ENCODE peak calls at places on chromosomes 2 and 18, in five cellular contexts. One of them, this sample, is unnamed.

GRCh38 chr2:210782222-210782621 is 225.8 kb downstream of the CPS1 start:
- DNase-seq in activated T-cell treated with anti-CD3 and anti-CD28 coated beads for 1 hour: no peak
- DNase-seq in activated CD4-positive, alpha-beta T cell treated with anti-CD3 and anti-CD28 coated beads, Interleukin-2, amount 50 U/mL, for 24 hours: no peak
- DNase-seq in RPMI7951: no peak
- DNase-seq in fibroblast of gingiva: no peak
- DNase-seq in this sample: no peak

GRCh38 chr2:1527153-1527992 is 114.1 kb downstream of the TPO start:
- DNase-seq in activated T-cell treated with anti-CD3 and anti-CD28 coated beads for 1 hour: no peak
- DNase-seq in activated CD4-positive, alpha-beta T cell treated with anti-CD3 and anti-CD28 coated beads, Interleukin-2, amount 50 U/mL, for 24 hours: no peak
- DNase-seq in RPMI7951: no peak
- DNase-seq in fibroblast of gingiva: no peak
- DNase-seq in this sample: no peak

GRCh38 chr2:95350320-95351079 is 52.0 kb upstream of the FAHD2A start:
- DNase-seq in activated T-cell treated with anti-CD3 and anti-CD28 coated beads for 1 hour: no peak
- DNase-seq in activated CD4-positive, alpha-beta T cell treated with anti-CD3 and anti-CD28 coated beads, Interleukin-2, amount 50 U/mL, for 24 hours: no peak
- DNase-seq in RPMI7951: no peak
- DNase-seq in fibroblast of gingiva: no peak
- DNase-seq in this sample: no peak

GRCh38 chr2:230575640-230576324 is 136.9 kb upstream of the CAB39 start:
- DNase-seq in activated T-cell treated with anti-CD3 and anti-CD28 coated beads for 1 hour: peak
- DNase-seq in activated CD4-positive, alpha-beta T cell treated with anti-CD3 and anti-CD28 coated beads, Interleukin-2, amount 50 U/mL, for 24 hours: no peak
- DNase-seq in RPMI7951: peak
- DNase-seq in fibroblast of gingiva: no peak
- DNase-seq in this sample: no peak

GRCh38 chr18:7349181-7349837 is 118.4 kb downstream of the LRRC30 start:
- DNase-seq in activated T-cell treated with anti-CD3 and anti-CD28 coated beads for 1 hour: no peak
- DNase-seq in activated CD4-positive, alpha-beta T cell treated with anti-CD3 and anti-CD28 coated beads, Interleukin-2, amount 50 U/mL, for 24 hours: no peak
- DNase-seq in RPMI7951: no peak
- DNase-seq in fibroblast of gingiva: no peak
- DNase-seq in this sample: no peak

GRCh38 chr2:48228345-48228684 is 301.6 kb upstream of the STON1 start:
- DNase-seq in activated T-cell treated with anti-CD3 and anti-CD28 coated beads for 1 hour: no peak
- DNase-seq in activated CD4-positive, alpha-beta T cell treated with anti-CD3 and anti-CD28 coated beads, Interleukin-2, amount 50 U/mL, for 24 hours: no peak
- DNase-seq in RPMI7951: no peak
- DNase-seq in fibroblast of gingiva: no peak
- DNase-seq in this sample: no peak

GRCh38 chr18:59042477-59042842 is 97.2 kb upstream of the SEC11C start:
- DNase-seq in activated T-cell treated with anti-CD3 and anti-CD28 coated beads for 1 hour: no peak
- DNase-seq in activated CD4-positive, alpha-beta T cell treated with anti-CD3 and anti-CD28 coated beads, Interleukin-2, amount 50 U/mL, for 24 hours: no peak
- DNase-seq in RPMI7951: no peak
- DNase-seq in fibroblast of gingiva: peak
- DNase-seq in this sample: peak

GRCh38 chr2:109324859-109325258 is 195.9 kb downstream of the SH3RF3 start:
- DNase-seq in activated T-cell treated with anti-CD3 and anti-CD28 coated beads for 1 hour: no peak
- DNase-seq in activated CD4-positive, alpha-beta T cell treated with anti-CD3 and anti-CD28 coated beads, Interleukin-2, amount 50 U/mL, for 24 hours: no peak
- DNase-seq in RPMI7951: peak
- DNase-seq in fibroblast of gingiva: peak
- DNase-seq in this sample: peak

GRCh38 chr2:60659026-60659425 is 97.0 kb upstream of the PAPOLG start:
- DNase-seq in activated T-cell treated with anti-CD3 and anti-CD28 coated beads for 1 hour: no peak
- DNase-seq in activated CD4-positive, alpha-beta T cell treated with anti-CD3 and anti-CD28 coated beads, Interleukin-2, amount 50 U/mL, for 24 hours: no peak
- DNase-seq in RPMI7951: no peak
- DNase-seq in fibroblast of gingiva: no peak
- DNase-seq in this sample: no peak

GRCh38 chr2:120875431-120875830 is 139.8 kb downstream of the GLI2 start:
- DNase-seq in activated T-cell treated with anti-CD3 and anti-CD28 coated beads for 1 hour: no peak
- DNase-seq in activated CD4-positive, alpha-beta T cell treated with anti-CD3 and anti-CD28 coated beads, Interleukin-2, amount 50 U/mL, for 24 hours: no peak
- DNase-seq in RPMI7951: no peak
- DNase-seq in fibroblast of gingiva: no peak
- DNase-seq in this sample: no peak

GRCh38 chr2:222418734-222419133 is 5.6 kb upstream of the SGPP2 start:
- DNase-seq in activated T-cell treated with anti-CD3 and anti-CD28 coated beads for 1 hour: no peak
- DNase-seq in activated CD4-positive, alpha-beta T cell treated with anti-CD3 and anti-CD28 coated beads, Interleukin-2, amount 50 U/mL, for 24 hours: no peak
- DNase-seq in RPMI7951: peak
- DNase-seq in fibroblast of gingiva: no peak
- DNase-seq in this sample: no peak

GRCh38 chr18:527136-527535 is 26.6 kb upstream of the COLEC12 start:
- DNase-seq in activated T-cell treated with anti-CD3 and anti-CD28 coated beads for 1 hour: no peak
- DNase-seq in activated CD4-positive, alpha-beta T cell treated with anti-CD3 and anti-CD28 coated beads, Interleukin-2, amount 50 U/mL, for 24 hours: no peak
- DNase-seq in RPMI7951: no peak
- DNase-seq in fibroblast of gingiva: no peak
- DNase-seq in this sample: no peak

GRCh38 chr2:37000273-37000780 is 34.0 kb upstream of the STRN start:
- DNase-seq in activated T-cell treated with anti-CD3 and anti-CD28 coated beads for 1 hour: no peak
- DNase-seq in activated CD4-positive, alpha-beta T cell treated with anti-CD3 and anti-CD28 coated beads, Interleukin-2, amount 50 U/mL, for 24 hours: no peak
- DNase-seq in RPMI7951: no peak
- DNase-seq in fibroblast of gingiva: no peak
- DNase-seq in this sample: peak

GRCh38 chr2:8623958-8624591 is 57.8 kb upstream of the ID2 start:
- DNase-seq in activated T-cell treated with anti-CD3 and anti-CD28 coated beads for 1 hour: no peak
- DNase-seq in activated CD4-positive, alpha-beta T cell treated with anti-CD3 and anti-CD28 coated beads, Interleukin-2, amount 50 U/mL, for 24 hours: no peak
- DNase-seq in RPMI7951: no peak
- DNase-seq in fibroblast of gingiva: no peak
- DNase-seq in this sample: no peak

GRCh38 chr18:31741096-31741735 is 19.5 kb downstream of the SLC25A52 start:
- DNase-seq in activated T-cell treated with anti-CD3 and anti-CD28 coated beads for 1 hour: peak
- DNase-seq in activated CD4-positive, alpha-beta T cell treated with anti-CD3 and anti-CD28 coated beads, Interleukin-2, amount 50 U/mL, for 24 hours: peak
- DNase-seq in RPMI7951: peak
- DNase-seq in fibroblast of gingiva: no peak
- DNase-seq in this sample: peak

GRCh38 chr2:33210626-33211025 is 263.9 kb downstream of the LTBP1 start:
- DNase-seq in activated T-cell treated with anti-CD3 and anti-CD28 coated beads for 1 hour: no peak
- DNase-seq in activated CD4-positive, alpha-beta T cell treated with anti-CD3 and anti-CD28 coated beads, Interleukin-2, amount 50 U/mL, for 24 hours: no peak
- DNase-seq in RPMI7951: peak
- DNase-seq in fibroblast of gingiva: peak
- DNase-seq in this sample: peak

GRCh38 chr2:96150007-96150406 is 4.8 kb upstream of the DUSP2 start:
- DNase-seq in activated T-cell treated with anti-CD3 and anti-CD28 coated beads for 1 hour: no peak
- DNase-seq in activated CD4-positive, alpha-beta T cell treated with anti-CD3 and anti-CD28 coated beads, Interleukin-2, amount 50 U/mL, for 24 hours: no peak
- DNase-seq in RPMI7951: no peak
- DNase-seq in fibroblast of gingiva: no peak
- DNase-seq in this sample: no peak

GRCh38 chr2:215451012-215451756 is 15.3 kb upstream of the FN1 start:
- DNase-seq in activated T-cell treated with anti-CD3 and anti-CD28 coated beads for 1 hour: no peak
- DNase-seq in activated CD4-positive, alpha-beta T cell treated with anti-CD3 and anti-CD28 coated beads, Interleukin-2, amount 50 U/mL, for 24 hours: no peak
- DNase-seq in RPMI7951: no peak
- DNase-seq in fibroblast of gingiva: no peak
- DNase-seq in this sample: no peak

GRCh38 chr2:150860301-150860700 is 372.8 kb upstream of the RND3 start:
- DNase-seq in activated T-cell treated with anti-CD3 and anti-CD28 coated beads for 1 hour: no peak
- DNase-seq in activated CD4-positive, alpha-beta T cell treated with anti-CD3 and anti-CD28 coated beads, Interleukin-2, amount 50 U/mL, for 24 hours: no peak
- DNase-seq in RPMI7951: no peak
- DNase-seq in fibroblast of gingiva: no peak
- DNase-seq in this sample: no peak

GRCh38 chr2:96977631-96978195 is 8.7 kb downstream of the FAM178B start:
- DNase-seq in activated T-cell treated with anti-CD3 and anti-CD28 coated beads for 1 hour: no peak
- DNase-seq in activated CD4-positive, alpha-beta T cell treated with anti-CD3 and anti-CD28 coated beads, Interleukin-2, amount 50 U/mL, for 24 hours: no peak
- DNase-seq in RPMI7951: peak
- DNase-seq in fibroblast of gingiva: no peak
- DNase-seq in this sample: no peak

GRCh38 chr18:39184176-39184575 is 1618.6 kb upstream of the CELF4 start:
- DNase-seq in activated T-cell treated with anti-CD3 and anti-CD28 coated beads for 1 hour: no peak
- DNase-seq in activated CD4-positive, alpha-beta T cell treated with anti-CD3 and anti-CD28 coated beads, Interleukin-2, amount 50 U/mL, for 24 hours: no peak
- DNase-seq in RPMI7951: no peak
- DNase-seq in fibroblast of gingiva: no peak
- DNase-seq in this sample: no peak

This sample was measured in dermis blood vessel endothelial cell.